ENCODE peak calls at places on chromosomes 5 and 9, in seven cellular contexts. One of them, this sample, is unnamed.

GRCh38 chr5:72110401-72111013 is 3.2 kb downstream of the MAP1B start:
- DNase-seq in thyroid gland: no peak
- DNase-seq in heart left ventricle: no peak
- DNase-seq in esophagus squamous epithelium: no peak
- DNase-seq in Peyer's patch: no peak
- DNase-seq in tibial nerve: no peak
- DNase-seq in HCT116: no peak
- DNase-seq in this sample: no peak

GRCh38 chr5:124812771-124813358 is 66.4 kb upstream of the ZNF608 start:
- DNase-seq in heart left ventricle: no peak
- DNase-seq in esophagus squamous epithelium: no peak
- DNase-seq in HCT116: no peak
- DNase-seq in Peyer's patch: no peak
- DNase-seq in tibial nerve: no peak
- DNase-seq in thyroid gland: no peak
- DNase-seq in this sample: no peak

GRCh38 chr9:81693639-81694378 is 4.5 kb upstream of the TLE1 start:
- DNase-seq in HCT116: no peak
- DNase-seq in Peyer's patch: no peak
- DNase-seq in esophagus squamous epithelium: no peak
- DNase-seq in heart left ventricle: no peak
- DNase-seq in thyroid gland: no peak
- DNase-seq in tibial nerve: no peak
- DNase-seq in this sample: no peak

GRCh38 chr9:91374939-91375338 is 13.2 kb upstream of the AUH start:
- DNase-seq in HCT116: no peak
- DNase-seq in esophagus squamous epithelium: no peak
- DNase-seq in tibial nerve: no peak
- DNase-seq in heart left ventricle: no peak
- DNase-seq in Peyer's patch: no peak
- DNase-seq in thyroid gland: no peak
- DNase-seq in this sample: no peak

GRCh38 chr5:154610321-154611154 is 132.5 kb upstream of the HAND1 start:
- DNase-seq in HCT116: peak; percentile 76
- DNase-seq in heart left ventricle: peak; percentile 74
- DNase-seq in tibial nerve: peak; percentile 43
- DNase-seq in Peyer's patch: peak; percentile 46
- DNase-seq in esophagus squamous epithelium: peak; percentile 4
- DNase-seq in thyroid gland: peak; percentile 70
- DNase-seq in this sample: no peak

GRCh38 chr5:60271517-60271916 is 378.0 kb upstream of the PDE4D start:
- DNase-seq in esophagus squamous epithelium: no peak
- DNase-seq in tibial nerve: no peak
- DNase-seq in Peyer's patch: no peak
- DNase-seq in HCT116: no peak
- DNase-seq in thyroid gland: no peak
- DNase-seq in heart left ventricle: no peak
- DNase-seq in this sample: no peak

GRCh38 chr5:159262472-159262858 is 625 bp upstream of the UBLCP1 start:
- DNase-seq in HCT116: peak; percentile 18
- DNase-seq in Peyer's patch: no peak
- DNase-seq in heart left ventricle: no peak
- DNase-seq in thyroid gland: no peak
- DNase-seq in tibial nerve: no peak
- DNase-seq in esophagus squamous epithelium: no peak
- DNase-seq in this sample: no peak

GRCh38 chr5:67971223-67971830 is 244.2 kb upstream of the PIK3R1 start:
- DNase-seq in esophagus squamous epithelium: no peak
- DNase-seq in Peyer's patch: no peak
- DNase-seq in tibial nerve: no peak
- DNase-seq in heart left ventricle: no peak
- DNase-seq in thyroid gland: no peak
- DNase-seq in HCT116: no peak
- DNase-seq in this sample: no peak

GRCh38 chr9:77802064-77802463 is 153.9 kb upstream of the GNA14 start:
- DNase-seq in heart left ventricle: no peak
- DNase-seq in esophagus squamous epithelium: no peak
- DNase-seq in HCT116: no peak
- DNase-seq in Peyer's patch: no peak
- DNase-seq in tibial nerve: no peak
- DNase-seq in thyroid gland: no peak
- DNase-seq in this sample: no peak

GRCh38 chr9:76911971-76912370 is 6.1 kb upstream of the PRUNE2 start:
- DNase-seq in tibial nerve: no peak
- DNase-seq in HCT116: peak; percentile 7
- DNase-seq in heart left ventricle: no peak
- DNase-seq in esophagus squamous epithelium: no peak
- DNase-seq in Peyer's patch: no peak
- DNase-seq in thyroid gland: no peak
- DNase-seq in this sample: no peak

GRCh38 chr5:40879163-40879942 is 29.9 kb upstream of the C7 start:
- DNase-seq in HCT116: peak; percentile 13
- DNase-seq in Peyer's patch: no peak
- DNase-seq in thyroid gland: no peak
- DNase-seq in tibial nerve: no peak
- DNase-seq in heart left ventricle: no peak
- DNase-seq in esophagus squamous epithelium: no peak
- DNase-seq in this sample: no peak

GRCh38 chr9:16309350-16310271 is 560.9 kb downstream of the BNC2 start:
- DNase-seq in thyroid gland: no peak
- DNase-seq in tibial nerve: peak; percentile 54
- DNase-seq in HCT116: no peak
- DNase-seq in esophagus squamous epithelium: no peak
- DNase-seq in heart left ventricle: no peak
- DNase-seq in Peyer's patch: no peak
- DNase-seq in this sample: no peak

GRCh38 chr9:21559402-21560280 is 77.5 kb upstream of the IFNE start:
- DNase-seq in HCT116: no peak
- DNase-seq in Peyer's patch: no peak
- DNase-seq in tibial nerve: no peak
- DNase-seq in thyroid gland: peak; percentile 69
- DNase-seq in heart left ventricle: peak; percentile 27
- DNase-seq in esophagus squamous epithelium: no peak
- DNase-seq in this sample: no peak

GRCh38 chr9:82148849-82149544 is 160.4 kb downstream of the SPATA31D1 start:
- DNase-seq in Peyer's patch: no peak
- DNase-seq in heart left ventricle: no peak
- DNase-seq in thyroid gland: no peak
- DNase-seq in HCT116: no peak
- DNase-seq in tibial nerve: no peak
- DNase-seq in esophagus squamous epithelium: no peak
- DNase-seq in this sample: no peak

GRCh38 chr9:106643211-106643930 is 219.6 kb upstream of the ZNF462 start:
- DNase-seq in thyroid gland: no peak
- DNase-seq in HCT116: no peak
- DNase-seq in heart left ventricle: no peak
- DNase-seq in tibial nerve: no peak
- DNase-seq in Peyer's patch: no peak
- DNase-seq in esophagus squamous epithelium: no peak
- DNase-seq in this sample: no peak

GRCh38 chr9:133976191-133976861 is 15.8 kb downstream of the VAV2 start:
- DNase-seq in thyroid gland: no peak
- DNase-seq in heart left ventricle: no peak
- DNase-seq in Peyer's patch: no peak
- DNase-seq in esophagus squamous epithelium: no peak
- DNase-seq in tibial nerve: no peak
- DNase-seq in HCT116: no peak
- DNase-seq in this sample: no peak

GRCh38 chr9:68500457-68501158 is 40.1 kb downstream of the TMEM252 start:
- DNase-seq in esophagus squamous epithelium: no peak
- DNase-seq in thyroid gland: no peak
- DNase-seq in heart left ventricle: no peak
- DNase-seq in tibial nerve: no peak
- DNase-seq in Peyer's patch: no peak
- DNase-seq in HCT116: no peak
- DNase-seq in this sample: no peak

GRCh38 chr9:89617978-89618377 is 13.2 kb downstream of the GADD45G start:
- DNase-seq in thyroid gland: peak; percentile 95
- DNase-seq in tibial nerve: no peak
- DNase-seq in HCT116: no peak
- DNase-seq in Peyer's patch: no peak
- DNase-seq in heart left ventricle: no peak
- DNase-seq in esophagus squamous epithelium: no peak
- DNase-seq in this sample: no peak

GRCh38 chr9:121199921-121200320 is 1.7 kb downstream of the RAB14 start:
- DNase-seq in heart left ventricle: no peak
- DNase-seq in thyroid gland: no peak
- DNase-seq in HCT116: no peak
- DNase-seq in esophagus squamous epithelium: no peak
- DNase-seq in tibial nerve: no peak
- DNase-seq in Peyer's patch: no peak
- DNase-seq in this sample: no peak

GRCh38 chr9:93118863-93119702 is 15.0 kb downstream of the NINJ1 start:
- DNase-seq in tibial nerve: no peak
- DNase-seq in esophagus squamous epithelium: no peak
- DNase-seq in Peyer's patch: no peak
- DNase-seq in HCT116: no peak
- DNase-seq in heart left ventricle: peak; percentile 20
- DNase-seq in thyroid gland: peak; percentile 2
- DNase-seq in this sample: no peak

GRCh38 chr9:35748858-35749514 is at the start of the genes GBA2 and RGP1:
- DNase-seq in heart left ventricle: peak; percentile 94
- DNase-seq in esophagus squamous epithelium: no peak
- DNase-seq in tibial nerve: peak; percentile 48
- DNase-seq in HCT116: peak; percentile 42
- DNase-seq in thyroid gland: peak; percentile 85
- DNase-seq in Peyer's patch: peak; percentile 76
- DNase-seq in this sample: no peak

GRCh38 chr9:123586140-123586735 is 230.2 kb downstream of the CRB2 start:
- DNase-seq in thyroid gland: no peak
- DNase-seq in tibial nerve: no peak
- DNase-seq in heart left ventricle: no peak
- DNase-seq in Peyer's patch: no peak
- DNase-seq in esophagus squamous epithelium: no peak
- DNase-seq in HCT116: no peak
- DNase-seq in this sample: peak; percentile 74

GRCh38 chr5:122760281-122760680 is 14.6 kb upstream of the SNX2 start:
- DNase-seq in heart left ventricle: no peak
- DNase-seq in thyroid gland: no peak
- DNase-seq in Peyer's patch: no peak
- DNase-seq in tibial nerve: no peak
- DNase-seq in esophagus squamous epithelium: no peak
- DNase-seq in HCT116: no peak
- DNase-seq in this sample: no peak

GRCh38 chr5:148963679-148964078 is 99.2 kb downstream of the SH3TC2 start:
- DNase-seq in tibial nerve: no peak
- DNase-seq in thyroid gland: no peak
- DNase-seq in Peyer's patch: no peak
- DNase-seq in HCT116: no peak
- DNase-seq in heart left ventricle: no peak
- DNase-seq in esophagus squamous epithelium: no peak
- DNase-seq in this sample: no peak
- H3K27ac ChIP-seq in tibial nerve: no peak overlapping the region
- H3K27ac ChIP-seq in thyroid gland: no peak overlapping the region
- H3K27ac ChIP-seq in Peyer's patch: no peak overlapping the region
- H3K27ac ChIP-seq in HCT116: no peak overlapping the region
- H3K27ac ChIP-seq in heart left ventricle: no peak overlapping the region
- H3K27ac ChIP-seq in esophagus squamous epithelium: peak overlapping the region; percentile 83
- H3K27ac ChIP-seq in this sample: no peak overlapping the region

GRCh38 chr5:138336952-138337684 is 948 bp upstream of the FAM53C start:
- DNase-seq in tibial nerve: peak; percentile 78
- DNase-seq in heart left ventricle: no peak
- DNase-seq in esophagus squamous epithelium: no peak
- DNase-seq in Peyer's patch: peak; percentile 74
- DNase-seq in thyroid gland: peak; percentile 71
- DNase-seq in HCT116: peak; percentile 81
- DNase-seq in this sample: peak; percentile 96

GRCh38 chr5:138330813-138331448 is 673 bp downstream of the CDC25C start:
- DNase-seq in Peyer's patch: no peak
- DNase-seq in thyroid gland: no peak
- DNase-seq in heart left ventricle: no peak
- DNase-seq in esophagus squamous epithelium: no peak
- DNase-seq in HCT116: no peak
- DNase-seq in tibial nerve: no peak
- DNase-seq in this sample: no peak

GRCh38 chr5:138334867-138335447 is 3.1 kb upstream of the FAM53C start:
- DNase-seq in esophagus squamous epithelium: no peak
- DNase-seq in tibial nerve: no peak
- DNase-seq in thyroid gland: no peak
- DNase-seq in Peyer's patch: no peak
- DNase-seq in heart left ventricle: no peak
- DNase-seq in HCT116: no peak
- DNase-seq in this sample: no peak

DNA sequence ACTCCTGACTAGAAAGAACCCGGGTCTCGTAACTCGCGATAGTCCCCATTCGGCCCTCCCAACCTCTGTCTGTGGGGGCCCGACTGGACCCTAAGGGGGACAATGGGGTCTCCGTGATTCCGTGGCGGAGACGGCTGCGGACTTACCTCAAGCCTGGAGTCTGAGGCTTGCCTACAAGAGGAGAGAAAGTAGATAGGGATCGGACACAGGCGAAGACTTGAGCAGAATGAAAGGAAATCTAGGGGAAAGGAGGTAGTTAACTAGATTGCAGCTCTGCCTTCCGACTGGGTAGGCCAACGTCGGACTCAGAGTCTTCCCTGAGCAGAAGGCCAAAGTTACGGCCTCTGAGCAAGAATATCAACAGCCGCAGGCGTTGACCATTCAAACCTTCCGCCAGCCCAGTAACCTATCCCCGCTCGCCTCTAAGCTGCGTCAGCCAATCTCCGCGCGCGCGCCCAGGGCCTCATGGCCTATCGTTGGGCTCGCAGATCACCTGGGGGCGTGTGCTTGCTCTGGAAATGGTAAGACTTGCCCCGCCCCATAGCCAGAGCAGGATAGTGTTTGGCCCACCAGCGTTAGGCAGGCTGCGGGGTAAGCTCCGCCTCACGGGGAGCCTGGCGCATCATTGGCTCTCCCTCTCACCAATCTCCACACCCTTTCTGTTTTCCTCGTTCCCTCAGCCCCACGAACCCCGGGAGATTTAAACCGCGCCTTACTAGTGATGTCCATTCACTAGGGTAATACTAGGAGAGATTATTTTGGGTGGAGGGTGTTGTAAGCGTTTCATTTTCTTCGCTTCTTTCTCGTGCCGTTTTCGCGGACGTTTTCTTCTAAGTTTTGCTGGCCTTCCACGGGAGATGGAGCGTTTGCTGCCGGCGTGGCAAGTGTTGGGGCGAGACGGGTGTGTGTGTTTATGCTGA is at the start of gene CDC25C:
- DNase-seq in esophagus squamous epithelium: peak; percentile 93
- DNase-seq in thyroid gland: peak; percentile 99
- DNase-seq in HCT116: peak; percentile 97
- DNase-seq in heart left ventricle: peak; percentile 99
- DNase-seq in Peyer's patch: peak; percentile 98
- DNase-seq in tibial nerve: peak; percentile 96
- DNase-seq in this sample: peak; percentile 100
- TF ChIP-seq POLR2A in esophagus squamous epithelium: no peak
- TF ChIP-seq POLR2A in thyroid gland: no peak
- TF ChIP-seq POLR2A in HCT116: peak; percentile 28
- TF ChIP-seq POLR2A in heart left ventricle: peak; percentile 17
- TF ChIP-seq POLR2A in Peyer's patch: no peak
- TF ChIP-seq POLR2A in tibial nerve: peak; percentile 39
- TF ChIP-seq POLR2A in this sample: no peak

GRCh38 chr9:83620841-83621636 is 1.9 kb upstream of the IDNK start:
- DNase-seq in heart left ventricle: no peak
- DNase-seq in HCT116: peak; percentile 54
- DNase-seq in thyroid gland: peak; percentile 37
- DNase-seq in tibial nerve: no peak
- DNase-seq in esophagus squamous epithelium: no peak
- DNase-seq in Peyer's patch: peak; percentile 41
- DNase-seq in this sample: no peak
- H3K27ac ChIP-seq in heart left ventricle: no peak overlapping the region
- H3K27ac ChIP-seq in HCT116: no peak overlapping the region
- H3K27ac ChIP-seq in thyroid gland: no peak overlapping the region
- H3K27ac ChIP-seq in tibial nerve: no peak overlapping the region
- H3K27ac ChIP-seq in esophagus squamous epithelium: no peak overlapping the region
- H3K27ac ChIP-seq in Peyer's patch: no peak overlapping the region
- H3K27ac ChIP-seq in this sample: no peak overlapping the region

GRCh38 chr5:172775326-172776234 is 4.6 kb upstream of the DUSP1 start:
- DNase-seq in heart left ventricle: peak; percentile 86
- DNase-seq in tibial nerve: peak; percentile 79
- DNase-seq in thyroid gland: peak; percentile 58
- DNase-seq in HCT116: no peak
- DNase-seq in Peyer's patch: peak; percentile 38
- DNase-seq in esophagus squamous epithelium: no peak
- DNase-seq in this sample: peak; percentile 98
- TF ChIP-seq POLR2A in heart left ventricle: no peak
- TF ChIP-seq POLR2A in tibial nerve: no peak
- TF ChIP-seq POLR2A in thyroid gland: no peak
- TF ChIP-seq POLR2A in HCT116: no peak
- TF ChIP-seq POLR2A in Peyer's patch: peak; percentile 62
- TF ChIP-seq POLR2A in esophagus squamous epithelium: no peak
- TF ChIP-seq POLR2A in this sample: peak; percentile 26